ENCODE peak calls at places on chromosomes 6 and 20, in four cellular contexts. J, C, Z and G are unnamed samples.
A peak's percentile ranks its signal among the peaks of the same experiment; 100 is the strongest.

GRCh38 chr6:93222071-93222851 is 197.1 kb downstream of the EPHA7 start:
- DNase-seq in J (no peak), C (no peak), Z (no peak), G (no peak)

GRCh38 chr6:52994789-52995078 is 350 bp downstream of the GSTA4 start:
- DNase-seq in J (no peak), C (no peak), Z (no peak), G (peak; percentile 26)

GRCh38 chr6:107576852-107577251 is 86.9 kb downstream of the SOBP start:
- DNase-seq in J (no peak), C (peak; percentile 50), Z (no peak), G (no peak)

GRCh38 chr20:47232518-47232917 is 124.0 kb downstream of the ZMYND8 start:
- DNase-seq in J (no peak), C (no peak), Z (no peak), G (no peak)

GRCh38 chr6:149563203-149563927 is 2.8 kb upstream of the GINM1 start:
- DNase-seq in J (no peak), C (peak; percentile 84), Z (no peak), G (no peak)

GRCh38 chr6:64238071-64238470 is 602.5 kb downstream of the PHF3 start:
- DNase-seq in J (no peak), C (no peak), Z (no peak), G (no peak)

GRCh38 chr6:52231411-52232127 is 12.7 kb downstream of the IL17F start:
- DNase-seq in J (no peak), C (no peak), Z (no peak), G (no peak)

GRCh38 chr6:2622683-2623082 is 128.0 kb downstream of the MYLK4 start:
- DNase-seq in J (no peak), C (no peak), Z (no peak), G (no peak)

GRCh38 chr6:104884867-104885517 is 25.3 kb upstream of the HACE1 start:
- DNase-seq in J (no peak), C (no peak), Z (no peak), G (no peak)

GRCh38 chr6:97841763-97842162 is 558.7 kb upstream of the MMS22L start:
- DNase-seq in J (no peak), C (no peak), Z (no peak), G (no peak)

GRCh38 chr6:158398252-158399024 is 86.2 kb downstream of the TULP4 start:
- DNase-seq in J (no peak), C (no peak), Z (no peak), G (no peak)

GRCh38 chr6:36616888-36617521 is 22.8 kb downstream of the SRSF3 start:
- DNase-seq in J (peak; percentile 71), C (peak; percentile 67), Z (no peak), G (peak; percentile 79)

GRCh38 chr20:3559231-3559630 is 88.4 kb downstream of the ATRN start:
- DNase-seq in J (no peak), C (no peak), Z (no peak), G (no peak)

GRCh38 chr6:139344186-139344963 is 30.1 kb downstream of the CITED2 start:
- DNase-seq in J (no peak), C (no peak), Z (no peak), G (no peak)

GRCh38 chr20:47306095-47306494 is 50.4 kb downstream of the ZMYND8 start:
- DNase-seq in J (no peak), C (no peak), Z (no peak), G (no peak)

GRCh38 chr6:4466260-4466659 is 309.9 kb upstream of the CDYL start:
- DNase-seq in J (no peak), C (peak; percentile 76), Z (no peak), G (peak; percentile 54)

GRCh38 chr6:102405860-102406259 is 1012.4 kb downstream of the GRIK2 start:
- DNase-seq in J (no peak), C (no peak), Z (no peak), G (no peak)

GRCh38 chr6:45986746-45987274 is 28.9 kb downstream of the CLIC5 start:
- DNase-seq in J (no peak), C (no peak), Z (no peak), G (no peak)

GRCh38 chr6:74248966-74249365 is 553.0 kb downstream of the CD109 start:
- DNase-seq in J (no peak), C (peak; percentile 28), Z (no peak), G (no peak)

GRCh38 chr6:35216832-35217811 is 3.4 kb downstream of the SCUBE3 start:
- DNase-seq in J (no peak), C (no peak), Z (no peak), G (no peak)

GRCh38 chr6:36633370-36633769 is 39.2 kb downstream of the SRSF3 start:
- DNase-seq in J (no peak), C (no peak), Z (no peak), G (no peak)

GRCh38 chr20:7696311-7696710 is 243.9 kb downstream of the HAO1 start:
- DNase-seq in J (no peak), C (peak; percentile 9), Z (no peak), G (no peak)

GRCh38 chr6:169162968-169163903 is 90.4 kb downstream of the THBS2 start:
- DNase-seq in J (no peak), C (peak; percentile 53), Z (no peak), G (no peak)

GRCh38 chr6:113693866-113694265 is 163.3 kb upstream of the MARCKS start:
- DNase-seq in J (no peak), C (no peak), Z (no peak), G (no peak)

GRCh38 chr20:3800878-3801260 is 4.8 kb downstream of the CDC25B start:
- DNase-seq in J (no peak), C (no peak), Z (no peak), G (no peak)

GRCh38 chr20:54550776-54551396 is 75.5 kb downstream of the DOK5 start:
- DNase-seq in J (no peak), C (no peak), Z (no peak), G (no peak)

DNA sequence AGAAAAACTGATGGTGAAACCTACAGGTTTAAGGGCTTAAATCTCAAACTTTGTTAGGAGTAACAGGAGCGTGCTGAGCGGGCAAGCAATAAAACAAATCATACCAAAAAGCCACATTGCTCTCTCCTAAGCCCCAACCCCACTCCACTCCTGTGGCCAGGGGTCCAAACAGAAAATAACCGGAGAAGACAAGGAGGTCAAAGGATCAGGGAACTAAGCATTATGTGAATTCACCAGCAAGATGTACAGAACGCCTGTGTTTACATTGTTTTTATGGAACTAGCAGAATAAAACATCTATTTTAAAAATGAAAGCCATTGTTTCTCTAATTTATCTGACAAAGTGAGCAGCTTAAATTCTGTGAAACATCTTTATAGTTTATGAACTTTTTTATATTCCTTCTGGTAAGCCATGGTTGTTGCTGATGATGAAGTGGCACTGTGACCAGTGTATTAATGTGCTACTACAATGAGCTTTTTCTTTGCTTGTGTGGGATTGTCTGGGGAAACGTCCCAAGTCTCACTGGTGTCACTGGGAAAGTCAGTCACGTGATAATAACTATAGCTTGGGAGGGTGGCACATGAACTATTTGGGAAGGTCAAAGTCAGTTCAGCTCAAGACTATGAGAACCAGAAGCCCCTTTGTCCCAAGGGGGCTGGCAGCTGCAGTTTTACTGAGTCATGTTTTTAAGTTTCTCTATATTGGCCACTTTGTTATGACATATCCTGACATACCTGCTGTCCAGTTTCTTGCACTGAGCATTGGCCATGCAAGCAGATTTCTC is 9.8 kb downstream of the FAM210B start:
- DNase-seq in J (no peak), C (no peak), Z (no peak), G (no peak)
- TF ChIP-seq POLR2AphosphoS5 in J (no peak), C (no peak), Z (no peak), G (no peak)

DNA sequence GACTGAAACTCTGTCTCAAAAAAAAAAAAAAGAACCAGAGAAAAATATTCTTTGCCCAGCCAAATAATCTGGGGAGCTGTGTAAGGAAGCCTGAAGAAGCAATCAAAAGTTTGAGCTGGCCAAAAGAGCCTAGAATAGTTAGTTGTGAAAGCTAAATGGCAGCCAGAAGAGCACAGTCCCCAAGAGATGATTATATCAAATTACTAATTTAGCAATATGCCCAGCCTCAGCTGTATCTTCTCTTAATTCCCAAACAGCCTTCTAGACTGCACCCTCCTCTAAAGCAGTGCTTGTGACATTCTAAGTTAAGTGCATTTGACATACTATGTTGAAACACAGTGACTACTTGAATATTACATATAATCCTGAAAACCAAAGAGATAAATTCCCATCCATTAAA is 38.9 kb downstream of the CDK19 start:
- DNase-seq in J (no peak), C (no peak), Z (no peak), G (no peak)
- H3K9me3 ChIP-seq in J (no peaks in the 10 kb centered on the region), C (no peaks in the 10 kb centered on the region), Z (no peaks in the 10 kb centered on the region), G (no peaks in the 10 kb centered on the region)

GRCh38 chr20:20712004-20712473 is 405 bp downstream of the RALGAPA2 start:
- DNase-seq in J (no peak), C (peak; percentile 18), Z (no peak), G (peak; percentile 25)
- TF ChIP-seq POLR2A in J (no peak), C (no peak), Z (peak; percentile 9), G (no peak)

GRCh38 chr6:70819715-70820114 is 137.1 kb downstream of the B3GAT2 start:
- DNase-seq in J (no peak), C (no peak), Z (no peak), G (no peak)

GRCh38 chr6:70823651-70824050 is 133.2 kb downstream of the B3GAT2 start:
- DNase-seq in J (no peak), C (no peak), Z (no peak), G (no peak)

GRCh38 chr6:70820778-70821177 is 136.1 kb downstream of the B3GAT2 start:
- DNase-seq in J (no peak), C (no peak), Z (no peak), G (no peak)
- TF ChIP-seq POLR2AphosphoS5 in J (no peak), C (no peak), Z (no peak), G (no peak)

GRCh38 chr6:168159503-168159902 is 80.5 kb upstream of the FRMD1 start:
- DNase-seq in J (no peak), C (no peak), Z (no peak), G (no peak)
- H3K9me3 ChIP-seq in J (no peaks in the 10 kb centered on the region), C (no peaks in the 10 kb centered on the region), Z (no peaks in the 10 kb centered on the region), G (no peaks in the 10 kb centered on the region)